ENCODE peak calls at places on chromosomes 11 and 22, in ten cellular contexts. O is iris pigment epithelial cell; R is COR-L47; Q is non-pigmented ciliary epithelial cell; Z is body of pancreas; E is SK-N-DZ; S is neuronal stem cell; D is NCI-H187; N is IMR-90; L is activated effector memory CD4-positive, alpha-beta T cell treated with Interleukin-2 at 50 U/mL for 16 hours. M is an unnamed sample.

GRCh38 chr11:16153951-16154350 is 202.4 kb downstream of the SOX6 start:
- DNase-seq in S (no peak), L (no peak), D (no peak), O (no peak), Q (no peak), Z (no peak), N (no peak), E (no peak), R (no peak), M (no peak)

GRCh38 chr22:38034278-38034882 is 22.8 kb upstream of the PICK1 start:
- DNase-seq in O (peak; percentile 92), N (peak; percentile 91), R (no peak), Q (peak; percentile 71), L (no peak), D (no peak), S (peak; percentile 43), Z (peak; percentile 71), E (peak; percentile 78), M (peak; percentile 48)

GRCh38 chr22:17131686-17132085 is 10.5 kb upstream of the TMEM121B start:
- DNase-seq in Q (no peak), R (peak; percentile 80), D (peak; percentile 3), E (no peak), Z (no peak), S (no peak), L (no peak), O (no peak), N (no peak), M (no peak)

GRCh38 chr11:61335355-61335710 is 2.3 kb downstream of the TKFC start:
- DNase-seq in E (no peak), S (no peak), D (no peak), O (no peak), L (no peak), R (no peak), Z (no peak), N (no peak), Q (no peak), M (no peak)

GRCh38 chr11:96335389-96335788 is 7.6 kb downstream of the MAML2 start:
- DNase-seq in Q (no peak), Z (no peak), R (no peak), N (peak; percentile 52), L (no peak), S (no peak), D (no peak), O (peak; percentile 56), E (no peak), M (no peak)

GRCh38 chr22:37496651-37497599 is 10.7 kb upstream of the MFNG start:
- DNase-seq in D (no peak), R (no peak), S (no peak), Z (no peak), L (no peak), Q (peak; percentile 87), N (peak; percentile 93), E (no peak), O (peak; percentile 93), M (peak; percentile 68)

GRCh38 chr22:22783505-22783904 is 104.1 kb upstream of the IGLL5 start:
- DNase-seq in E (no peak), O (no peak), R (no peak), L (no peak), D (no peak), Q (no peak), S (no peak), Z (no peak), N (no peak), M (no peak)

GRCh38 chr11:48107188-48107704 is 109.4 kb upstream of the OR4B1 start:
- DNase-seq in R (no peak), Z (no peak), N (peak; percentile 67), Q (no peak), S (no peak), O (no peak), E (no peak), D (no peak), L (no peak), M (peak; percentile 43)

GRCh38 chr11:25547293-25547692 is 784.6 kb upstream of the ANO3 start:
- DNase-seq in L (no peak), O (no peak), S (no peak), E (no peak), D (no peak), N (no peak), Z (no peak), R (no peak), Q (no peak), M (no peak)